ENCODE peak calls at places on chromosomes 7 and 10, in eight cellular contexts. K is cardiac fibroblast, U is fibroblast of pulmonary artery, E is AG09319, S is BE2C, L is astrocyte, D is mesothelial cell of epicardium, B is nephron progenitor cell. W is an unnamed sample.
A peak's percentile ranks its signal among the peaks of the same experiment; 100 is the strongest.

GRCh38 chr10:111511751-111512150 is 434.9 kb downstream of the ADRA2A start:
- DNase-seq in K (no peak), U (no peak), E (no peak), S (no peak), L (no peak), D (no peak), B (peak; percentile 12), W (no peak)

GRCh38 chr7:31192996-31193395 is 140.9 kb downstream of the ADCYAP1R1 start:
- DNase-seq in K (peak; percentile 41), U (peak; percentile 46), E (no peak), S (peak; percentile 77), L (peak; percentile 14), D (peak; percentile 64), B (peak; percentile 78), W (peak; percentile 87)

GRCh38 chr7:140605337-140605736 is 35.3 kb downstream of the DENND2A start:
- DNase-seq in K (peak; percentile 61), U (no peak), E (peak; percentile 44), S (no peak), L (peak; percentile 81), D (no peak), B (no peak), W (no peak)

GRCh38 chr10:31422634-31423033 is 103.6 kb downstream of the ZEB1 start:
- DNase-seq in K (no peak), U (no peak), E (no peak), S (no peak), L (no peak), D (no peak), B (no peak), W (no peak)

GRCh38 chr7:67692425-67692824 is 695.8 kb downstream of the TYW1 start:
- DNase-seq in K (no peak), U (no peak), E (no peak), S (no peak), L (peak; percentile 6), D (no peak), B (no peak), W (no peak)

GRCh38 chr7:140685407-140686087 is 11.0 kb upstream of the NDUFB2 start:
- DNase-seq in K (no peak), U (no peak), E (no peak), S (no peak), L (no peak), D (no peak), B (no peak), W (no peak)

GRCh38 chr10:25632802-25633201 is 301.2 kb upstream of the MYO3A start:
- DNase-seq in K (no peak), U (no peak), E (no peak), S (no peak), L (no peak), D (no peak), B (no peak), W (no peak)

GRCh38 chr10:74337330-74338016 is 186.5 kb downstream of the ADK start:
- DNase-seq in K (no peak), U (no peak), E (no peak), S (no peak), L (peak; percentile 17), D (no peak), B (no peak), W (no peak)

GRCh38 chr7:148624735-148625134 is 34.2 kb downstream of the C7orf33 start:
- DNase-seq in K (peak; percentile 8), U (no peak), E (no peak), S (no peak), L (peak; percentile 2), D (no peak), B (no peak), W (no peak)

GRCh38 chr7:121000091-121000983 is 11.8 kb downstream of the CPED1 start:
- DNase-seq in K (peak; percentile 78), U (peak; percentile 77), E (no peak), S (no peak), L (peak; percentile 45), D (no peak), B (no peak), W (no peak)

GRCh38 chr10:103507235-103508191 is 14.0 kb downstream of the NEURL1 start:
- DNase-seq in K (no peak), U (no peak), E (no peak), S (peak; percentile 64), L (no peak), D (peak; percentile 61), B (peak; percentile 74), W (no peak)

GRCh38 chr7:133230591-133231194 is 22.2 kb upstream of the EXOC4 start:
- DNase-seq in K (peak; percentile 76), U (peak; percentile 78), E (peak; percentile 22), S (peak; percentile 59), L (peak; percentile 2), D (peak; percentile 53), B (peak; percentile 53), W (peak; percentile 51)

GRCh38 chr7:66845382-66846095 is 75.5 kb upstream of the TMEM248 start:
- DNase-seq in K (no peak), U (peak; percentile 3), E (no peak), S (no peak), L (no peak), D (no peak), B (no peak), W (no peak)

GRCh38 chr10:76902949-76903348 is 734.7 kb downstream of the KCNMA1 start:
- DNase-seq in K (peak; percentile 50), U (peak; percentile 17), E (no peak), S (peak; percentile 66), L (no peak), D (peak; percentile 45), B (peak; percentile 68), W (peak; percentile 72)

GRCh38 chr7:151240942-151241754 is 7.3 kb downstream of the SMARCD3 start:
- DNase-seq in K (no peak), U (no peak), E (no peak), S (no peak), L (no peak), D (no peak), B (no peak), W (no peak)

GRCh38 chr10:60893231-60893630 is 50.8 kb downstream of the RHOBTB1 start:
- DNase-seq in K (no peak), U (no peak), E (no peak), S (no peak), L (no peak), D (no peak), B (no peak), W (no peak)

GRCh38 chr7:84102213-84102612 is 92.4 kb downstream of the SEMA3A start:
- DNase-seq in K (peak; percentile 66), U (peak; percentile 72), E (no peak), S (no peak), L (no peak), D (no peak), B (no peak), W (no peak)

GRCh38 chr10:100174699-100175677 is 10.8 kb downstream of the ERLIN1 start:
- DNase-seq in K (no peak), U (no peak), E (no peak), S (no peak), L (no peak), D (no peak), B (no peak), W (no peak)

GRCh38 chr10:98376485-98376884 is 38.5 kb downstream of the PYROXD2 start:
- DNase-seq in K (no peak), U (peak; percentile 25), E (peak; percentile 16), S (no peak), L (peak; percentile 68), D (no peak), B (no peak), W (no peak)

GRCh38 chr10:7185367-7185690 is 225.5 kb downstream of the SFMBT2 start:
- DNase-seq in K (no peak), U (no peak), E (no peak), S (no peak), L (no peak), D (no peak), B (no peak), W (no peak)

GRCh38 chr7:157644946-157645345 is 308.1 kb downstream of the DNAJB6 start:
- DNase-seq in K (no peak), U (no peak), E (no peak), S (no peak), L (no peak), D (no peak), B (no peak), W (no peak)

GRCh38 chr10:3037182-3037581 is 30.2 kb upstream of the PFKP start:
- DNase-seq in K (no peak), U (no peak), E (no peak), S (no peak), L (no peak), D (no peak), B (no peak), W (no peak)

GRCh38 chr10:3033925-3034324 is 33.4 kb upstream of the PFKP start:
- DNase-seq in K (no peak), U (no peak), E (no peak), S (no peak), L (no peak), D (no peak), B (no peak), W (no peak)

GRCh38 chr10:3036155-3036554 is 31.2 kb upstream of the PFKP start:
- DNase-seq in K (no peak), U (no peak), E (no peak), S (no peak), L (no peak), D (no peak), B (no peak), W (no peak)

GRCh38 chr10:3034611-3035010 is 32.7 kb upstream of the PFKP start:
- DNase-seq in K (no peak), U (no peak), E (no peak), S (no peak), L (no peak), D (no peak), B (no peak), W (no peak)

GRCh38 chr10:3036605-3037004 is 30.7 kb upstream of the PFKP start:
- DNase-seq in K (no peak), U (no peak), E (no peak), S (no peak), L (no peak), D (no peak), B (no peak), W (no peak)
- TF ChIP-seq CTCF in K (no peak), U (no peak), E (no peak), S (no peak), L (no peak), D (no peak), B (no peak), W (no peak)

DNA sequence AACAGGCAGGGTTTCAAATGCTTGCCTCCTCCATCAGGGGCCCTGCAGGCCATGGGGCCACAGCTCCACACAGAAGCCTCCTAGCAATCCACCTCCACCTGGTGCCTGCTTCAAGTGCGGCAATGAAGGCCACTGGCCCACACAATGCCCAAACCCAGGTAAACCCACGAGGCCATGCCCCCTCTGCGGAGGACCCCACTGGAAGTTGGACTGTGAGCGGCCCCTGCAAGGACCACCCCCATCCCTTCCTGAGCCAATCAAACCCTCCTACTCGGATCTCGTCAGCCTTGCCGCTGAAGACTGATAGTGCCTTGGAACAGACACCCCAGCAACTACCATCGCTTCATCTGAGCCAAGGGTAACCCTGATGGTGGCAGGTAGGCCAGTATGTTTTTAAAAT is 63.1 kb downstream of the LRRC17 start:
- DNase-seq in K (no peak), U (no peak), E (no peak), S (no peak), L (no peak), D (no peak), B (no peak), W (no peak)
- TF ChIP-seq CTCF in K (no peak), U (no peak), E (no peak), S (no peak), L (no peak), D (no peak), B (no peak), W (no peak)

GRCh38 chr7:134316539-134317344 is at the start of gene SLC35B4:
- DNase-seq in K (peak; percentile 97), U (peak; percentile 98), E (peak; percentile 91), S (peak; percentile 99), L (peak; percentile 97), D (peak; percentile 94), B (peak; percentile 94), W (peak; percentile 97)
- TF ChIP-seq CTCF in K (peak; percentile 37), U (peak; percentile 22), E (no peak), S (peak; percentile 26), L (peak; percentile 8), D (no peak), B (no peak), W (peak; percentile 12)

GRCh38 chr7:50327443-50327842 is 22.9 kb downstream of the IKZF1 start:
- DNase-seq in K (no peak), U (no peak), E (no peak), S (no peak), L (no peak), D (no peak), B (no peak), W (no peak)
- TF ChIP-seq CTCF in K (no peak), U (no peak), E (no peak), S (no peak), L (no peak), D (no peak), B (no peak), W (no peak)

W was measured in glutamatergic neuron.